ENCODE peak calls at places on chromosome 18, in ten cellular contexts. O is NCI-H460; D is GM12865; H is stimulated activated naive CD8-positive, alpha-beta T cell treated with anti-CD3 and anti-CD28 coated beads, Interleukin-15, amount 100 ng/mL, for 72 hours; Q is stimulated activated CD8-positive, alpha-beta memory T cell treated with anti-CD3 and anti-CD28 coated beads, Interleukin-7, amount 100 ng/mL, for 1 hour; T is Calu3; N is nucleus accumbens; K is NCI-H1417; M is GM23248; X is activated T-cell treated with anti-CD3 and anti-CD28 coated beads for 4 hours. Y is an unnamed sample.

GRCh38 chr18:70418551-70419311 is 129.9 kb downstream of the SOCS6 start:
- DNase-seq in K (no peak), N (no peak), X (no peak), T (no peak), H (no peak), M (peak; percentile 48), O (no peak), Q (no peak), D (peak; percentile 58), Y (no peak)

GRCh38 chr18:52341617-52342381 is 1.8 kb downstream of the DCC start:
- DNase-seq in Q (no peak), D (no peak), N (peak; percentile 44), K (peak; percentile 85), O (no peak), T (no peak), M (peak; percentile 12), X (no peak), H (no peak), Y (no peak)

GRCh38 chr18:45517181-45517741 is 98.0 kb upstream of the SLC14A2 start:
- DNase-seq in X (no peak), T (no peak), K (peak; percentile 26), M (peak; percentile 86), H (no peak), N (no peak), D (no peak), Q (no peak), O (no peak), Y (peak; percentile 71)

GRCh38 chr18:77207540-77207939 is 42.1 kb upstream of the GALR1 start:
- DNase-seq in D (peak; percentile 58), M (peak; percentile 89), N (no peak), X (peak; percentile 41), K (peak; percentile 57), T (peak; percentile 87), Q (no peak), H (peak; percentile 23), O (peak; percentile 72), Y (peak; percentile 18)

GRCh38 chr18:48072428-48073204 is 142.2 kb upstream of the SMAD2 start:
- DNase-seq in K (no peak), X (no peak), M (peak; percentile 53), T (no peak), H (no peak), D (no peak), O (no peak), N (no peak), Q (no peak), Y (no peak)

GRCh38 chr18:61841709-61842108 is 51.1 kb downstream of the RNF152 start:
- DNase-seq in H (no peak), K (no peak), D (no peak), X (no peak), N (no peak), Q (no peak), M (no peak), T (no peak), O (no peak), Y (no peak)

GRCh38 chr18:22817844-22818243 is 115.3 kb upstream of the RBBP8 start:
- DNase-seq in N (no peak), K (peak; percentile 64), X (no peak), T (no peak), O (no peak), D (no peak), Q (no peak), M (no peak), H (no peak), Y (no peak)

GRCh38 chr18:72197598-72197997 is 346.5 kb downstream of the CBLN2 start:
- DNase-seq in K (no peak), Q (no peak), M (no peak), H (no peak), O (no peak), X (no peak), T (no peak), D (no peak), N (no peak), Y (no peak)

GRCh38 chr18:63141777-63142176 is 177.8 kb downstream of the BCL2 start:
- DNase-seq in Q (no peak), K (no peak), T (no peak), X (no peak), M (no peak), H (no peak), N (no peak), O (no peak), D (peak; percentile 91), Y (no peak)

GRCh38 chr18:5546660-5547059 is 2.9 kb upstream of the EPB41L3 start:
- DNase-seq in D (peak; percentile 8), N (no peak), T (no peak), Q (no peak), K (no peak), O (peak; percentile 62), M (peak; percentile 78), X (no peak), H (no peak), Y (peak; percentile 17)

GRCh38 chr18:58635891-58636290 is 7.0 kb upstream of the ALPK2 start:
- DNase-seq in D (peak; percentile 57), Q (no peak), X (no peak), K (no peak), M (peak; percentile 76), O (no peak), N (no peak), H (no peak), T (no peak), Y (peak; percentile 45)

GRCh38 chr18:13611058-13611615 is 115.2 kb downstream of the FAM210A start:
- DNase-seq in Q (no peak), M (peak; percentile 66), X (no peak), N (peak; percentile 86), O (no peak), D (peak; percentile 84), T (no peak), H (no peak), K (peak; percentile 68), Y (no peak)

GRCh38 chr18:68916734-68917133 is 118.9 kb downstream of the CCDC102B start:
- DNase-seq in M (peak; percentile 2), H (no peak), T (peak; percentile 11), O (no peak), X (no peak), K (no peak), D (no peak), Q (no peak), N (no peak), Y (no peak)

GRCh38 chr18:45825258-45825744 is at the start of gene SIGLEC15:
- DNase-seq in X (no peak), M (no peak), K (no peak), Q (no peak), D (no peak), N (no peak), O (no peak), H (no peak), T (no peak), Y (no peak)

GRCh38 chr18:31798399-31798798 is 37.7 kb upstream of the SLC25A52 start:
- DNase-seq in D (no peak), H (no peak), K (no peak), N (no peak), M (no peak), T (no peak), X (no peak), Q (no peak), O (no peak), Y (no peak)

GRCh38 chr18:76518543-76519155 is 23.6 kb upstream of the ZNF516 start:
- DNase-seq in D (peak; percentile 42), X (no peak), M (peak; percentile 77), Q (no peak), T (no peak), N (no peak), K (peak; percentile 62), O (no peak), H (no peak), Y (no peak)

GRCh38 chr18:48845174-48845573 is 105.6 kb downstream of the SMAD7 start:
- DNase-seq in M (no peak), H (no peak), N (no peak), T (no peak), X (no peak), Q (no peak), O (no peak), K (no peak), D (no peak), Y (no peak)

GRCh38 chr18:2847341-2848144 is 737 bp downstream of the EMILIN2 start:
- DNase-seq in H (no peak), D (peak; percentile 31), K (no peak), N (no peak), M (peak; percentile 68), X (no peak), T (peak; percentile 3), Q (no peak), O (no peak), Y (no peak)

GRCh38 chr18:55189972-55190371 is 230.7 kb upstream of the CCDC68 start:
- DNase-seq in X (no peak), N (no peak), H (no peak), T (no peak), K (no peak), M (no peak), Q (no peak), D (no peak), O (no peak), Y (no peak)

GRCh38 chr18:12246849-12247808 is 7.0 kb upstream of the CIDEA start:
- DNase-seq in Q (no peak), X (no peak), O (peak; percentile 23), H (no peak), N (no peak), T (no peak), K (no peak), M (peak; percentile 15), D (peak; percentile 48), Y (no peak)

GRCh38 chr18:58541789-58542425 is 87.0 kb downstream of the ALPK2 start:
- DNase-seq in D (peak; percentile 93), Q (no peak), N (no peak), H (peak; percentile 53), O (peak; percentile 32), T (peak; percentile 71), X (peak; percentile 25), K (no peak), M (peak; percentile 98), Y (peak; percentile 93)

GRCh38 chr18:54261894-54262293 is 7.4 kb upstream of the POLI start:
- DNase-seq in K (no peak), O (no peak), X (no peak), N (no peak), Q (no peak), M (no peak), T (no peak), D (peak; percentile 93), H (peak; percentile 39), Y (no peak)

GRCh38 chr18:27665264-27665799 is 480.2 kb upstream of the CHST9 start:
- DNase-seq in Q (no peak), T (no peak), O (no peak), X (no peak), M (no peak), D (no peak), N (no peak), H (no peak), K (no peak), Y (no peak)

GRCh38 chr18:2953935-2954641 is 58.9 kb downstream of the LPIN2 start:
- DNase-seq in N (no peak), T (no peak), D (no peak), X (no peak), Q (no peak), O (no peak), H (no peak), K (no peak), M (no peak), Y (no peak)

GRCh38 chr18:7388752-7389151 is 157.9 kb downstream of the LRRC30 start:
- DNase-seq in Q (no peak), K (peak; percentile 70), X (no peak), D (no peak), T (no peak), N (no peak), H (no peak), O (no peak), M (no peak), Y (no peak)

GRCh38 chr18:12652861-12653401 is 5.0 kb downstream of the SPIRE1 start:
- DNase-seq in O (no peak), H (peak; percentile 13), M (peak; percentile 84), N (no peak), D (no peak), X (no peak), T (no peak), Q (no peak), K (no peak), Y (no peak)

GRCh38 chr18:9613550-9614400 is 584 bp downstream of the PPP4R1 start:
- DNase-seq in Q (peak; percentile 3), K (peak; percentile 73), N (peak; percentile 49), D (peak; percentile 62), X (peak; percentile 9), M (peak; percentile 76), H (peak; percentile 52), T (peak; percentile 69), O (no peak), Y (no peak)

GRCh38 chr18:61993831-61994230 is 101.0 kb upstream of the RNF152 start:
- DNase-seq in D (no peak), K (no peak), Q (no peak), M (peak; percentile 41), N (no peak), H (no peak), O (no peak), X (no peak), T (no peak), Y (no peak)